ENCODE peak calls at places on chromosomes 12 and 14, in ten cellular contexts. Y is B cell, D is endothelial cell, P is osteocyte, N is prostate gland, S is Panc1, J is IMR-90, V is left lung, R is upper lobe of right lung, X is lung. A is an unnamed sample.

GRCh38 chr12:63480186-63480585 is 188.1 kb downstream of the DPY19L2 start:
- DNase-seq in Y (no peak), D (no peak), P (no peak), N (no peak), S (no peak), J (no peak), V (no peak), R (no peak), X (no peak), A (no peak)

GRCh38 chr14:33602396-33602795 is 348.5 kb downstream of the EGLN3 start:
- DNase-seq in Y (no peak), D (no peak), P (no peak), N (no peak), S (no peak), J (no peak), V (no peak), R (no peak), X (no peak), A (no peak)

GRCh38 chr12:21912318-21912717 is 28.9 kb downstream of the ABCC9 start:
- DNase-seq in Y (no peak), D (no peak), P (no peak), N (no peak), S (no peak), J (peak), V (no peak), R (no peak), X (no peak), A (no peak)

GRCh38 chr14:79278798-79279644 is 932.3 kb downstream of the DIO2 start:
- DNase-seq in Y (no peak), D (peak), P (peak), N (peak), S (no peak), J (peak), V (peak), R (peak), X (peak), A (peak)

GRCh38 chr12:44422559-44422958 is 453.6 kb downstream of the NELL2 start:
- DNase-seq in Y (no peak), D (no peak), P (no peak), N (no peak), S (no peak), J (no peak), V (no peak), R (no peak), X (no peak), A (no peak)

GRCh38 chr12:50690923-50691322 is 73.0 kb upstream of the ATF1 start:
- DNase-seq in Y (no peak), D (no peak), P (no peak), N (no peak), S (no peak), J (no peak), V (no peak), R (no peak), X (no peak), A (no peak)

GRCh38 chr12:104064842-104065441 is 611 bp downstream of the HCFC2 start:
- DNase-seq in Y (no peak), D (peak), P (no peak), N (peak), S (no peak), J (no peak), V (peak), R (no peak), X (no peak), A (no peak)

GRCh38 chr12:21429994-21430393 is 7.5 kb upstream of the PYROXD1 start:
- DNase-seq in Y (no peak), D (no peak), P (no peak), N (no peak), S (no peak), J (no peak), V (no peak), R (no peak), X (no peak), A (no peak)

GRCh38 chr12:56775638-56776037 is 12.5 kb downstream of the HSD17B6 start:
- DNase-seq in Y (no peak), D (no peak), P (no peak), N (no peak), S (no peak), J (no peak), V (no peak), R (no peak), X (no peak), A (no peak)

GRCh38 chr14:104239185-104239775 is 100.9 kb downstream of the KIF26A start:
- DNase-seq in Y (no peak), D (no peak), P (peak), N (no peak), S (no peak), J (no peak), V (peak), R (no peak), X (no peak), A (peak)

GRCh38 chr12:98439471-98440164 is 75.8 kb upstream of the TMPO start:
- DNase-seq in Y (no peak), D (peak), P (no peak), N (no peak), S (no peak), J (no peak), V (no peak), R (no peak), X (no peak), A (no peak)

GRCh38 chr12:64681200-64682052 is 71.1 kb downstream of the RASSF3 start:
- DNase-seq in Y (no peak), D (no peak), P (no peak), N (no peak), S (no peak), J (no peak), V (no peak), R (no peak), X (no peak), A (no peak)

GRCh38 chr12:63419119-63419518 is 249.2 kb downstream of the DPY19L2 start:
- DNase-seq in Y (no peak), D (no peak), P (no peak), N (no peak), S (peak), J (no peak), V (no peak), R (no peak), X (no peak), A (no peak)

GRCh38 chr14:56278383-56278782 is 160.2 kb downstream of the PELI2 start:
- DNase-seq in Y (no peak), D (no peak), P (no peak), N (no peak), S (no peak), J (no peak), V (no peak), R (no peak), X (no peak), A (no peak)

GRCh38 chr12:122090759-122091535 is 12.4 kb downstream of the MLXIP start:
- DNase-seq in Y (no peak), D (no peak), P (no peak), N (no peak), S (no peak), J (peak), V (no peak), R (peak), X (no peak), A (peak)

GRCh38 chr12:12610711-12611110 is 965 bp upstream of the CREBL2 start:
- DNase-seq in Y (no peak), D (no peak), P (no peak), N (no peak), S (no peak), J (no peak), V (no peak), R (no peak), X (no peak), A (no peak)

GRCh38 chr12:128971802-128972201 is 118.5 kb downstream of the GLT1D1 start:
- DNase-seq in Y (no peak), D (no peak), P (no peak), N (no peak), S (no peak), J (no peak), V (no peak), R (no peak), X (no peak), A (no peak)

GRCh38 chr12:3041558-3042164 is 35.5 kb upstream of the TSPAN9 start:
- DNase-seq in Y (peak), D (peak), P (no peak), N (peak), S (peak), J (peak), V (peak), R (no peak), X (peak), A (no peak)

GRCh38 chr14:99573000-99573330 is 31.0 kb downstream of the CCDC85C start:
- DNase-seq in Y (no peak), D (no peak), P (no peak), N (no peak), S (no peak), J (no peak), V (no peak), R (no peak), X (no peak), A (no peak)

GRCh38 chr14:54600685-54601084 is 33.8 kb downstream of the SAMD4A start:
- DNase-seq in Y (no peak), D (no peak), P (no peak), N (no peak), S (no peak), J (peak), V (no peak), R (no peak), X (no peak), A (no peak)

GRCh38 chr14:68975667-68976066 is 3.4 kb downstream of the ACTN1 start:
- DNase-seq in Y (no peak), D (no peak), P (no peak), N (peak), S (no peak), J (peak), V (no peak), R (no peak), X (no peak), A (no peak)

GRCh38 chr14:48575772-48576171 is 900.4 kb upstream of the MDGA2 start:
- DNase-seq in Y (no peak), D (no peak), P (no peak), N (no peak), S (no peak), J (no peak), V (no peak), R (no peak), X (no peak), A (no peak)

GRCh38 chr14:76968621-76969063 is 59.9 kb downstream of the IRF2BPL start:
- DNase-seq in Y (no peak), D (no peak), P (no peak), N (no peak), S (no peak), J (no peak), V (no peak), R (no peak), X (no peak), A (no peak)
- TF ChIP-seq CTCF in Y (no peak), D (no peak), P (no peak), N (no peak), S (no peak), J (no peak), V (no peak), R (no peak), X (no peak), A (no peak)

DNA sequence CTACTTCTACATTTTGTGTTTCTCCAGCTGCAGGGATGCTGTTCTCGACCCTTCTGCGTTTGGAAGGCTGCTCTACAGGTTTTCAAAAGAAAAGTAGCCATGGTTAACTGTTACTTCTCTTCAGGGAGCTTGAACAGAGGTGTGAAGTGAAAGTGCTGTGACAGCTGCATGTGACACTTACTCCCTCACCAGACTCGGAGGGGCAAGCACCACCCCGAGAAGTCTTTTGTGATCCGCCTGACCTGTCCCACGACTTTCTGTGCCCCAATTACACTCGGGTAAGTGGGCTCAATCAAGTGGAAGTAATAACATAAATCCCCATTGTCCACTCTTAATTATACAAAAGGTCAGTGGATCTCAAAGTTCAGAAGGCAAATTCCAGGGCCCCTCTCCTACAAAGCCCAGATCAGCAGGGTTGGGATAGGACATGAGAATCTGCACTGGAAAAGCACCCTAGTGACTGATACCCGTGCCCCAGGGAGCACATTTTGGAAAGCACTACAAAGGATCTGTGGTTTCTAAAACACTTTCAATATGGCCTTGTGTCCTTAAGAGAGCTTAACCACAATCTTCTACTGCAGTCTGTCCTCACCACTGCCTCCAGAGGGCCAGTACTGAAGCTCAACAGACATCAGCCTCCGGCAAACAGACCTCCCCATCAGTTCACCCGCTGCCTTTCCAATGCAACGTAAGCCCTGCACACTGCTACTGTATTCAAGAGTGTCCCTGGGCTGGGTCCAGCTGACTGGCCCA is 11.6 kb downstream of the FICD start:
- DNase-seq in Y (no peak), D (no peak), P (no peak), N (no peak), S (no peak), J (peak), V (no peak), R (no peak), X (no peak), A (no peak)
- TF ChIP-seq CTCF in Y (no peak), D (no peak), P (no peak), N (no peak), S (no peak), J (no peak), V (no peak), R (no peak), X (no peak), A (no peak)

GRCh38 chr14:22122227-22123187 is 448.9 kb upstream of the OR4E1 start:
- DNase-seq in Y (no peak), D (peak), P (no peak), N (no peak), S (no peak), J (peak), V (no peak), R (no peak), X (no peak), A (no peak)
- TF ChIP-seq CTCF in Y (peak), D (peak), P (peak), N (no peak), S (no peak), J (peak), V (no peak), R (no peak), X (no peak), A (peak)

DNA sequence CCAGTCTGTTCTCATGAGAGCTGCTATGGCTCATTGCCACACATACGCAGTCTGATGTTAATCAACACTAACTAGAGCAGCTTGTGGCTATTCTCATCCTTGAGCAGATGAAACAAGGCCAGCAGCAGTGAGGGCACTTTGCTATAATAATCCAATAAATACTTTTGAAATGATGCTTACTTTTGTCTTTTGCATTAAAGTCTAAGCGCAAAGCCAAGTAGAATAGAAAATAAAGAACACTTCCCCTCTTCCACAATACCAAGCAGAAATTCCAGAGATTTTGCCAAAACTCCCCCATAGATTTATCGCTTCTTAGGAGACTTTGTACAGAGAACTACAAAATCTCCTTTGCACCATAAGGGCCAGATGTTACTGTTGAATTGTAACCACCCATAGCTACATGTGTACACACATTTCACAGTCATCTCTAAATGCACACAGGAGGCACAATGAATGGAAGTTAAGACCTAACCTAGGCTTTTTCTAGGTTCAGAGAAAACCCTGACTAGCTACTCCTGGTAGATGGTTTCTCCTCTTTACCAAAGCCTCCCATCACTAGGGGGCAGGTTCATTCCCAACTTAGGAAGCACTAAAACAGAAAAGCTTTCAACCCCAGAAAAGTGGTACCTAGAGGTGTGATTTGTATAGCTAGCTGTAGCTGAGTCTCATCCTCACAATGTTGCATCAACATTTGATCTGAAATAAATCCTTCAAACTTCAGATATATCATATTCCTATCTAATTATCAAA is 119.3 kb downstream of the HMGA2 start:
- DNase-seq in Y (no peak), D (no peak), P (no peak), N (no peak), S (no peak), J (no peak), V (no peak), R (no peak), X (no peak), A (no peak)
- TF ChIP-seq CTCF in Y (no peak), D (no peak), P (no peak), N (no peak), S (peak), J (no peak), V (no peak), R (no peak), X (no peak), A (peak)

GRCh38 chr12:52232916-52233461 is at the start of gene KRT7:
- DNase-seq in Y (no peak), D (no peak), P (no peak), N (no peak), S (no peak), J (no peak), V (peak), R (peak), X (peak), A (peak)
- TF ChIP-seq CTCF in Y (no peak), D (no peak), P (peak), N (peak), S (no peak), J (no peak), V (no peak), R (no peak), X (no peak), A (peak)

DNA sequence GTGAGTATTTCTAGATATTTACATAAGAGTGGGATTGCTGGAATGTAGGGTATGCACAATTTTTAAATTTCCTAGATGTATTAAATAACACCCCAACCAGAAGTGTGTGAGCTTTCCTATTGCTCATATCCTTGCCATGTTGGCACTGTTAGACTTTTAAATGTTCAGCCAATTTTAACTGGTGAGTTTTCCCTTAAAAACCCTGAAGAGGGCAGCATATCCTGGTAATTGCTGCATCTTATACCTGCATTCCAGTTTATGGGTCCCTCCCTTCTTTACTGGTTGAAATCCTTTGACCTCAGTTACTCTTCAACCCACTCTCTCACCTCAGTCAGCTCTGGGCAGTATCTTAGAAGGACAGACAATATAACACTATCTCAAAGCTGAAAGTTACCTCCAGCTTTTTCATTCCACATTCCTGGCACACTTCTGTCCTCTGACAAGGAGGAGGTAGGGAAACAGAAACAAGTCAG is 270.6 kb downstream of the PAWR start:
- DNase-seq in Y (no peak), D (no peak), P (no peak), N (peak), S (peak), J (peak), V (no peak), R (no peak), X (no peak), A (no peak)
- TF ChIP-seq CTCF in Y (no peak), D (peak), P (peak), N (peak), S (peak), J (peak), V (no peak), R (peak), X (peak), A (peak)

GRCh38 chr12:5997260-5997659 is 52.2 kb upstream of the ANO2 start:
- DNase-seq in Y (no peak), D (no peak), P (no peak), N (no peak), S (no peak), J (no peak), V (no peak), R (no peak), X (no peak), A (no peak)

GRCh38 chr12:5996459-5996858 is 51.4 kb upstream of the ANO2 start:
- DNase-seq in Y (no peak), D (no peak), P (no peak), N (no peak), S (no peak), J (no peak), V (no peak), R (no peak), X (no peak), A (no peak)
- TF ChIP-seq CTCF in Y (no peak), D (no peak), P (no peak), N (no peak), S (no peak), J (no peak), V (no peak), R (no peak), X (no peak), A (no peak)

DNA sequence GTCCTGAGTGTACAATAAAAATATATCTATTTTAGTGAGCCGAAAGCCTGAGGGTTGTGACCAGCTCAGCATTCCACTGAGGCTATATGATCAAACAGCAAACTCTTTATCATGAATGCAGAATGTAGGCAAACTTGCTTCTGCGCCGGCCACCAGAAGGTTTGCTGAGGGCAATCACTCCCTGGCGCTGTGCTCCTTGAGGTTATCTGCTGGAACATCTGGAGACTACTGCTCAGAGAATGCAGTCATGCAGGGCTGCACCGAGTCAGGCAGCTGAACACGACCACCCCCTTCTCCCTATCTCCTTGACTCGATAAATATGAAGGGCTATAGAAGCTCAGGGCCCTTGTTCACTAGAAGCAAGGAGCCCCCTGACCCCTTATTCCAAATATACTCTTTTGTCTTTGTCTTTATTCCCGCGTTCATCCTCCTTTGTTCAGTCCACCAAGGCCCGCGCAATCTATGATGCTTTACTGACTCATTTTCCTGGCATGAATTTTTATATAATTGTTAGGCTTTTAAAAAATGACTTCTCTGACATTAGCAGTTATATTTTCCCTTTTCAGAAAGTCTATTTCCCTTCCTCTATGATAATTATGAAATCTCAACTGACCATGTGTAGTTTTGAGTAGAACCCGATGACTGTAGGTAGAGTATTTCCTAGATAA is 1089.3 kb downstream of the SLC16A7 start:
- DNase-seq in Y (no peak), D (peak), P (no peak), N (no peak), S (no peak), J (no peak), V (no peak), R (no peak), X (no peak), A (no peak)
- TF ChIP-seq CTCF in Y (no peak), D (peak), P (no peak), N (no peak), S (no peak), J (no peak), V (no peak), R (peak), X (no peak), A (no peak)